ENCODE peak calls at places on chromosome 5, in seven cellular contexts. One of them, this sample, is unnamed.

GRCh38 chr5:158967566-158967965 is 132.2 kb downstream of the EBF1 start:
- DNase-seq in tibial artery: no peak
- DNase-seq in PC-3: peak; percentile 90
- DNase-seq in bronchial epithelial cell: peak; percentile 97
- DNase-seq in adrenal gland: no peak
- DNase-seq in upper lobe of right lung: no peak
- DNase-seq in PC-9: no peak
- DNase-seq in this sample: peak; percentile 21

GRCh38 chr5:66306105-66306843 is 162.2 kb downstream of the SREK1 start:
- DNase-seq in tibial artery: peak; percentile 52
- DNase-seq in PC-3: peak; percentile 57
- DNase-seq in bronchial epithelial cell: peak; percentile 57
- DNase-seq in adrenal gland: peak; percentile 75
- DNase-seq in upper lobe of right lung: no peak
- DNase-seq in PC-9: peak; percentile 44
- DNase-seq in this sample: peak; percentile 66

GRCh38 chr5:37665889-37666288 is 174.0 kb downstream of the GDNF start:
- DNase-seq in tibial artery: no peak
- DNase-seq in PC-3: no peak
- DNase-seq in bronchial epithelial cell: no peak
- DNase-seq in adrenal gland: peak; percentile 90
- DNase-seq in upper lobe of right lung: peak; percentile 76
- DNase-seq in PC-9: no peak
- DNase-seq in this sample: peak; percentile 31

GRCh38 chr5:151141535-151141934 is 16.0 kb downstream of the ANXA6 start:
- DNase-seq in tibial artery: no peak
- DNase-seq in PC-3: no peak
- DNase-seq in bronchial epithelial cell: peak; percentile 47
- DNase-seq in adrenal gland: no peak
- DNase-seq in upper lobe of right lung: no peak
- DNase-seq in PC-9: no peak
- DNase-seq in this sample: peak; percentile 18

GRCh38 chr5:96844476-96844990 is 31.8 kb upstream of the ERAP2 start:
- DNase-seq in tibial artery: no peak
- DNase-seq in PC-3: no peak
- DNase-seq in bronchial epithelial cell: no peak
- DNase-seq in adrenal gland: no peak
- DNase-seq in upper lobe of right lung: no peak
- DNase-seq in PC-9: no peak
- DNase-seq in this sample: peak; percentile 18

GRCh38 chr5:56190500-56190899 is 42.6 kb downstream of the ANKRD55 start:
- DNase-seq in tibial artery: peak; percentile 60
- DNase-seq in PC-3: peak; percentile 64
- DNase-seq in bronchial epithelial cell: peak; percentile 87
- DNase-seq in adrenal gland: peak; percentile 70
- DNase-seq in upper lobe of right lung: no peak
- DNase-seq in PC-9: no peak
- DNase-seq in this sample: peak; percentile 43

GRCh38 chr5:140023611-140024191 is 19.4 kb downstream of the NRG2 start:
- DNase-seq in tibial artery: no peak
- DNase-seq in PC-3: no peak
- DNase-seq in bronchial epithelial cell: no peak
- DNase-seq in adrenal gland: no peak
- DNase-seq in upper lobe of right lung: no peak
- DNase-seq in PC-9: no peak
- DNase-seq in this sample: no peak

GRCh38 chr5:115637507-115637906 is 11.7 kb upstream of the TMED7 start:
- DNase-seq in tibial artery: no peak
- DNase-seq in PC-3: no peak
- DNase-seq in bronchial epithelial cell: no peak
- DNase-seq in adrenal gland: no peak
- DNase-seq in upper lobe of right lung: no peak
- DNase-seq in PC-9: no peak
- DNase-seq in this sample: no peak

GRCh38 chr5:56279291-56279690 is 46.2 kb upstream of the ANKRD55 start:
- DNase-seq in tibial artery: no peak
- DNase-seq in PC-3: no peak
- DNase-seq in bronchial epithelial cell: no peak
- DNase-seq in adrenal gland: no peak
- DNase-seq in upper lobe of right lung: no peak
- DNase-seq in PC-9: no peak
- DNase-seq in this sample: no peak

GRCh38 chr5:14185336-14186131 is 42.4 kb downstream of the TRIO start:
- DNase-seq in tibial artery: no peak
- DNase-seq in PC-3: peak; percentile 94
- DNase-seq in bronchial epithelial cell: peak; percentile 90
- DNase-seq in adrenal gland: no peak
- DNase-seq in upper lobe of right lung: no peak
- DNase-seq in PC-9: peak; percentile 92
- DNase-seq in this sample: peak; percentile 80

GRCh38 chr5:31625394-31625793 is 13.5 kb upstream of the PDZD2 start:
- DNase-seq in tibial artery: no peak
- DNase-seq in PC-3: no peak
- DNase-seq in bronchial epithelial cell: no peak
- DNase-seq in adrenal gland: no peak
- DNase-seq in upper lobe of right lung: no peak
- DNase-seq in PC-9: no peak
- DNase-seq in this sample: no peak

GRCh38 chr5:141303756-141304155 is at the start of gene SLC25A2:
- DNase-seq in tibial artery: no peak
- DNase-seq in PC-3: no peak
- DNase-seq in bronchial epithelial cell: no peak
- DNase-seq in adrenal gland: no peak
- DNase-seq in upper lobe of right lung: no peak
- DNase-seq in PC-9: no peak
- DNase-seq in this sample: no peak

GRCh38 chr5:67879619-67880357 is 335.8 kb upstream of the PIK3R1 start:
- DNase-seq in tibial artery: no peak
- DNase-seq in PC-3: no peak
- DNase-seq in bronchial epithelial cell: peak; percentile 78
- DNase-seq in adrenal gland: no peak
- DNase-seq in upper lobe of right lung: no peak
- DNase-seq in PC-9: peak; percentile 43
- DNase-seq in this sample: peak; percentile 52

GRCh38 chr5:160284271-160284670 is 28.1 kb downstream of the CCNJL start:
- DNase-seq in tibial artery: no peak
- DNase-seq in PC-3: no peak
- DNase-seq in bronchial epithelial cell: no peak
- DNase-seq in adrenal gland: no peak
- DNase-seq in upper lobe of right lung: no peak
- DNase-seq in PC-9: no peak
- DNase-seq in this sample: no peak

GRCh38 chr5:67335391-67335790 is 138.8 kb upstream of the CD180 start:
- DNase-seq in tibial artery: no peak
- DNase-seq in PC-3: no peak
- DNase-seq in bronchial epithelial cell: no peak
- DNase-seq in adrenal gland: no peak
- DNase-seq in upper lobe of right lung: no peak
- DNase-seq in PC-9: no peak
- DNase-seq in this sample: peak; percentile 40

GRCh38 chr5:170225326-170226137 is 7.3 kb upstream of the C5orf58 start:
- DNase-seq in tibial artery: peak; percentile 89
- DNase-seq in PC-3: peak; percentile 76
- DNase-seq in bronchial epithelial cell: peak; percentile 58
- DNase-seq in adrenal gland: peak; percentile 89
- DNase-seq in upper lobe of right lung: no peak
- DNase-seq in PC-9: peak; percentile 40
- DNase-seq in this sample: peak; percentile 67

GRCh38 chr5:170232786-170233185 is at the start of gene C5orf58:
- DNase-seq in tibial artery: no peak
- DNase-seq in PC-3: no peak
- DNase-seq in bronchial epithelial cell: no peak
- DNase-seq in adrenal gland: no peak
- DNase-seq in upper lobe of right lung: peak; percentile 62
- DNase-seq in PC-9: no peak
- DNase-seq in this sample: peak; percentile 17

GRCh38 chr5:170226661-170227060 is 6.1 kb upstream of the C5orf58 start:
- DNase-seq in tibial artery: peak; percentile 56
- DNase-seq in PC-3: no peak
- DNase-seq in bronchial epithelial cell: no peak
- DNase-seq in adrenal gland: no peak
- DNase-seq in upper lobe of right lung: no peak
- DNase-seq in PC-9: no peak
- DNase-seq in this sample: no peak

GRCh38 chr5:170226138-170226435 is 6.7 kb upstream of the C5orf58 start:
- DNase-seq in tibial artery: no peak
- DNase-seq in PC-3: no peak
- DNase-seq in bronchial epithelial cell: no peak
- DNase-seq in adrenal gland: no peak
- DNase-seq in upper lobe of right lung: no peak
- DNase-seq in PC-9: no peak
- DNase-seq in this sample: no peak

DNA sequence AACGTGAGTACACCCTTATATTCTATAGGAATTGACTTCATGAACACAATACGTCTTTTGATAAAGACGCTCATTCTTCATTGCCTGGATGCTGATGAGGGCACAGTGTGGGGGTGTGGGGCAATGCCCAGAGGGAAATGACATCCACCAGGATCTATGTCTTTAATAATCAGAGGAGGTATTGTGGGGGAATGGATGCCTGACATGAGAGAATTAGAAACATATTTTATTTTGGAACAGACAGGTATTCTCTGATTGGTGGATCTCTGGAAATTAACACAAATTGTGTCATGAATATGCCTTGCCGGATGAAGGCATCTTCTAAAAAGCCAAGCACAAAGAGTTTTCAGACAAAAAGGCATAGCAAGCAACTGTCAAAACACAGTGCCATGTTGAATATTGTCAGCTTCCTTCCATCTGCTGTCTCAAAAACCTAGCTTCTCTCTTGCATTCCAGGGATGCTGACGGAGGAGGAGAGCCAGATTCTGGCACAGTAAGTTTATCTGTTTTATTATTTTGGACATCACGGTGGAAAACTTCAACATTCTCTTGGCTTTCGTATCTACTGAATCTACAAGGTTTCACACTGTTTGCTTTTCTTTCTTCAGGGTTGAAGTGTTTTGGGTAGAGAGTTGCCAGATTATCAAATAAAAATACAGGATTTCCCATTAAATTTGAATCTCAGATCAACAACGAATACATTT is 3.9 kb upstream of the C5orf58 start:
- DNase-seq in tibial artery: no peak
- DNase-seq in PC-3: no peak
- DNase-seq in bronchial epithelial cell: no peak
- DNase-seq in adrenal gland: no peak
- DNase-seq in upper lobe of right lung: no peak
- DNase-seq in PC-9: peak; percentile 32
- DNase-seq in this sample: no peak
- TF ChIP-seq CTCF in tibial artery: no peak
- TF ChIP-seq CTCF in PC-3: no peak
- TF ChIP-seq CTCF in bronchial epithelial cell: no peak
- TF ChIP-seq CTCF in adrenal gland: no peak
- TF ChIP-seq CTCF in upper lobe of right lung: no peak
- TF ChIP-seq CTCF in PC-9: no peak
- TF ChIP-seq CTCF in this sample: no peak

GRCh38 chr5:171848006-171848405 is 62.4 kb downstream of the SMIM23 start:
- DNase-seq in tibial artery: no peak
- DNase-seq in PC-3: no peak
- DNase-seq in bronchial epithelial cell: no peak
- DNase-seq in adrenal gland: no peak
- DNase-seq in upper lobe of right lung: no peak
- DNase-seq in PC-9: no peak
- DNase-seq in this sample: no peak
- H3K4me3 ChIP-seq in tibial artery: no peak overlapping the region
- H3K4me3 ChIP-seq in PC-3: no peak overlapping the region
- H3K4me3 ChIP-seq in bronchial epithelial cell: no peak overlapping the region
- H3K4me3 ChIP-seq in adrenal gland: no peak overlapping the region
- H3K4me3 ChIP-seq in upper lobe of right lung: no peak overlapping the region
- H3K4me3 ChIP-seq in PC-9: no peak overlapping the region
- H3K4me3 ChIP-seq in this sample: no peak overlapping the region

GRCh38 chr5:38670878-38671277 is 114.4 kb upstream of the LIFR start:
- DNase-seq in tibial artery: peak; percentile 32
- DNase-seq in PC-3: no peak
- DNase-seq in bronchial epithelial cell: peak; percentile 17
- DNase-seq in adrenal gland: no peak
- DNase-seq in upper lobe of right lung: no peak
- DNase-seq in PC-9: no peak
- DNase-seq in this sample: peak; percentile 89

GRCh38 chr5:38675443-38675842 is 119.0 kb upstream of the LIFR start:
- DNase-seq in tibial artery: no peak
- DNase-seq in PC-3: no peak
- DNase-seq in bronchial epithelial cell: no peak
- DNase-seq in adrenal gland: no peak
- DNase-seq in upper lobe of right lung: no peak
- DNase-seq in PC-9: no peak
- DNase-seq in this sample: no peak

GRCh38 chr5:38670066-38670465 is 113.6 kb upstream of the LIFR start:
- DNase-seq in tibial artery: no peak
- DNase-seq in PC-3: no peak
- DNase-seq in bronchial epithelial cell: no peak
- DNase-seq in adrenal gland: no peak
- DNase-seq in upper lobe of right lung: no peak
- DNase-seq in PC-9: no peak
- DNase-seq in this sample: no peak

GRCh38 chr5:38672059-38672791 is 115.8 kb upstream of the LIFR start:
- DNase-seq in tibial artery: no peak
- DNase-seq in PC-3: peak; percentile 89
- DNase-seq in bronchial epithelial cell: peak; percentile 72
- DNase-seq in adrenal gland: no peak
- DNase-seq in upper lobe of right lung: no peak
- DNase-seq in PC-9: peak; percentile 56
- DNase-seq in this sample: peak; percentile 99

GRCh38 chr5:38673671-38674071 is 117.2 kb upstream of the LIFR start:
- DNase-seq in tibial artery: no peak
- DNase-seq in PC-3: peak; percentile 91
- DNase-seq in bronchial epithelial cell: peak; percentile 86
- DNase-seq in adrenal gland: no peak
- DNase-seq in upper lobe of right lung: no peak
- DNase-seq in PC-9: no peak
- DNase-seq in this sample: no peak
- TF ChIP-seq CTCF in tibial artery: no peak
- TF ChIP-seq CTCF in PC-3: peak; percentile 60
- TF ChIP-seq CTCF in bronchial epithelial cell: no peak
- TF ChIP-seq CTCF in adrenal gland: no peak
- TF ChIP-seq CTCF in upper lobe of right lung: no peak
- TF ChIP-seq CTCF in PC-9: no peak
- TF ChIP-seq CTCF in this sample: peak; percentile 21

GRCh38 chr5:87276655-87277054 is 9.0 kb downstream of the RASA1 start:
- DNase-seq in tibial artery: no peak
- DNase-seq in PC-3: no peak
- DNase-seq in bronchial epithelial cell: no peak
- DNase-seq in adrenal gland: no peak
- DNase-seq in upper lobe of right lung: no peak
- DNase-seq in PC-9: no peak
- DNase-seq in this sample: no peak

GRCh38 chr5:87277279-87277835 is 9.7 kb downstream of the RASA1 start:
- DNase-seq in tibial artery: no peak
- DNase-seq in PC-3: no peak
- DNase-seq in bronchial epithelial cell: no peak
- DNase-seq in adrenal gland: no peak
- DNase-seq in upper lobe of right lung: no peak
- DNase-seq in PC-9: no peak
- DNase-seq in this sample: peak; percentile 33

DNA sequence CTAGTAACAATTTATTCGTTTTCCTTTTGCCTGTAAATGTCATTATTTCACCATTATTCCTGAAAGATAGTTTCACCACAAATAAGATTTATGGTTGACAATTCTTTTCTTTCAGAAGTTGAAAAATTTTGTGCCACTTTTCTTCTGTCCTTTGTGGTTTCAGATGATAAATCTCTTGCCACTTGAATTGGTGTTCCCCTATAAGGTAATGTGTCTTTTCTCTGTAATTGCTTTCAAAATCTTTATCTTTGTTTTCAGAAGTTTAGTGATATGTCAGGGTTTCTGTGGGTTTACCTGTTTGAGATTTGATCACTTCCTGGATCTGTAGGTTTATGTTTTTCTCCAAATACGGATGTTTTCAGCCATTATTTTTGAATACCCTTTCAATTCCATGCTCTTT is 14.6 kb downstream of the RASA1 start:
- DNase-seq in tibial artery: no peak
- DNase-seq in PC-3: no peak
- DNase-seq in bronchial epithelial cell: no peak
- DNase-seq in adrenal gland: no peak
- DNase-seq in upper lobe of right lung: no peak
- DNase-seq in PC-9: no peak
- DNase-seq in this sample: no peak
- H3K4me3 ChIP-seq in tibial artery: no peak overlapping the region
- H3K4me3 ChIP-seq in PC-3: no peak overlapping the region
- H3K4me3 ChIP-seq in bronchial epithelial cell: no peak overlapping the region
- H3K4me3 ChIP-seq in adrenal gland: no peak overlapping the region
- H3K4me3 ChIP-seq in upper lobe of right lung: no peak overlapping the region
- H3K4me3 ChIP-seq in PC-9: no peak overlapping the region
- H3K4me3 ChIP-seq in this sample: no peak overlapping the region

This sample was measured in fibroblast of villous mesenchyme.